ENCODE peak calls at places on chromosomes 5 and 9, in nine cellular contexts. B, G, S, N, L, X, Y, O and F are unnamed samples.

GRCh38 chr5:133365326-133365725 is 247.0 kb downstream of the FSTL4 start:
- DNase-seq in O (no peak), L (no peak), N (no peak), Y (no peak), G (peak; percentile 24), X (no peak), S (no peak), B (peak; percentile 57), F (no peak)

GRCh38 chr9:131609116-131609830 is 64.0 kb downstream of the PRRT1B start:
- DNase-seq in N (no peak), Y (no peak), S (no peak), X (no peak), B (peak; percentile 67), G (no peak), O (peak; percentile 29), L (peak; percentile 39), F (no peak)

GRCh38 chr9:135344915-135345500 is 134.6 kb upstream of the PPP1R26 start:
- DNase-seq in G (no peak), O (no peak), L (no peak), S (no peak), N (no peak), B (no peak), X (no peak), Y (no peak), F (no peak)

GRCh38 chr9:135591491-135592330 is 30.2 kb downstream of the PAEP start:
- DNase-seq in S (no peak), X (no peak), B (no peak), L (no peak), G (no peak), Y (no peak), O (no peak), N (no peak), F (no peak)

GRCh38 chr5:83306572-83307241 is 164.8 kb upstream of the VCAN start:
- DNase-seq in B (peak; percentile 12), G (no peak), Y (peak; percentile 56), N (no peak), X (peak; percentile 84), O (peak; percentile 55), L (peak; percentile 78), S (no peak), F (no peak)

GRCh38 chr9:33415152-33416038 is 13.0 kb upstream of the AQP7 start:
- DNase-seq in G (peak; percentile 56), O (no peak), B (peak; percentile 85), Y (no peak), S (peak; percentile 2), X (peak; percentile 92), L (no peak), N (peak; percentile 35), F (peak; percentile 41)

GRCh38 chr5:177312649-177313181 is 1.0 kb upstream of the MXD3 start:
- DNase-seq in Y (no peak), S (no peak), O (peak; percentile 72), L (no peak), X (no peak), B (peak; percentile 83), N (no peak), G (no peak), F (no peak)

GRCh38 chr5:59746261-59746765 is 147.2 kb downstream of the PDE4D start:
- DNase-seq in G (no peak), O (no peak), X (no peak), B (no peak), S (no peak), Y (no peak), N (no peak), L (no peak), F (no peak)

GRCh38 chr5:138664276-138664943 is 88.8 kb upstream of the CTNNA1 start:
- DNase-seq in B (peak; percentile 63), S (no peak), G (no peak), Y (no peak), N (peak; percentile 52), L (no peak), O (peak; percentile 30), X (no peak), F (no peak)

GRCh38 chr5:10567181-10567591 is 3.3 kb downstream of the ANKRD33B start:
- DNase-seq in S (no peak), N (no peak), L (no peak), X (no peak), O (no peak), G (no peak), Y (no peak), B (no peak), F (no peak)

GRCh38 chr9:20754556-20754955 is 70.5 kb downstream of the FOCAD start:
- DNase-seq in G (no peak), S (no peak), Y (no peak), O (no peak), N (no peak), L (no peak), B (no peak), X (no peak), F (no peak)

GRCh38 chr9:20524776-20525175 is 97.5 kb downstream of the MLLT3 start:
- DNase-seq in Y (no peak), N (no peak), B (peak; percentile 67), X (no peak), G (no peak), L (no peak), O (peak; percentile 16), S (no peak), F (no peak)

GRCh38 chr5:138568061-138568824 is 7.0 kb downstream of the HSPA9 start:
- DNase-seq in N (no peak), L (no peak), B (no peak), X (no peak), S (no peak), G (no peak), Y (no peak), O (peak; percentile 49), F (no peak)

GRCh38 chr5:158060216-158060615 is 201.3 kb upstream of the CLINT1 start:
- DNase-seq in N (no peak), X (no peak), S (no peak), O (no peak), G (no peak), Y (no peak), L (no peak), B (no peak), F (no peak)

GRCh38 chr9:88746029-88746743 is 211.2 kb downstream of the NXNL2 start:
- DNase-seq in Y (peak; percentile 87), B (no peak), G (no peak), N (no peak), L (peak; percentile 62), S (no peak), X (peak; percentile 56), O (no peak), F (no peak)

GRCh38 chr9:90916147-90916734 is 114.6 kb downstream of the SYK start:
- DNase-seq in B (no peak), L (no peak), S (no peak), G (no peak), Y (no peak), O (no peak), X (no peak), N (no peak), F (no peak)

GRCh38 chr9:70061776-70062175 is 18.1 kb downstream of the MAMDC2 start:
- DNase-seq in L (no peak), X (no peak), O (peak; percentile 7), S (no peak), B (no peak), Y (no peak), G (no peak), N (no peak), F (no peak)

GRCh38 chr5:25090818-25091217 is 446.0 kb upstream of the CDH10 start:
- DNase-seq in X (no peak), B (no peak), L (no peak), S (no peak), O (no peak), N (no peak), Y (no peak), G (no peak), F (no peak)

GRCh38 chr5:58999804-59000595 is 417.1 kb downstream of the RAB3C start:
- DNase-seq in S (peak; percentile 83), Y (no peak), G (no peak), L (no peak), N (no peak), X (no peak), B (peak; percentile 86), O (peak; percentile 12), F (no peak)